ENCODE peak calls at places on chromosomes 1 and 21, in seven cellular contexts. M is heart left ventricle, R is ovary, O is spleen, D is uterus, Z is adrenal gland, V is K562. N is an unnamed sample.

GRCh38 chr21:16076465-16076864 is 346.7 kb downstream of the USP25 start:
- DNase-seq in R (no peak), D (no peak), M (no peak), V (no peak), Z (no peak), O (no peak), N (no peak)

GRCh38 chr1:248821101-248821500 is 4.6 kb downstream of the SH3BP5L start:
- DNase-seq in Z (peak; percentile 90), O (peak; percentile 57), V (no peak), D (no peak), R (no peak), M (no peak), N (peak; percentile 48)

GRCh38 chr1:42935313-42935624 is 23.4 kb downstream of the SLC2A1 start:
- DNase-seq in R (peak; percentile 18), V (no peak), Z (no peak), O (peak; percentile 92), M (no peak), D (peak; percentile 8), N (peak; percentile 61)

GRCh38 chr1:12615916-12616708 is 1.9 kb downstream of the DHRS3 start:
- DNase-seq in M (peak; percentile 85), O (peak; percentile 77), Z (peak; percentile 85), V (peak; percentile 71), R (peak; percentile 58), D (peak; percentile 51), N (no peak)

GRCh38 chr1:160104520-160104885 is 6.1 kb upstream of the IGSF8 start:
- DNase-seq in V (no peak), D (no peak), O (no peak), M (no peak), Z (no peak), R (no peak), N (no peak)

GRCh38 chr1:214135886-214136285 is 145.1 kb upstream of the SMYD2 start:
- DNase-seq in M (no peak), Z (no peak), O (no peak), D (no peak), V (no peak), R (no peak), N (no peak)

GRCh38 chr1:119737040-119737682 is 25.4 kb downstream of the PHGDH start:
- DNase-seq in R (peak; percentile 41), O (no peak), V (peak; percentile 93), M (peak; percentile 71), D (no peak), Z (peak; percentile 77), N (no peak)

GRCh38 chr1:20280399-20280798 is 10.3 kb upstream of the VWA5B1 start:
- DNase-seq in D (no peak), O (no peak), R (no peak), V (no peak), Z (peak; percentile 55), M (no peak), N (no peak)

GRCh38 chr1:54416435-54416834 is 10.2 kb upstream of the SSBP3 start:
- DNase-seq in D (no peak), V (no peak), R (no peak), Z (no peak), O (no peak), M (no peak), N (no peak)

GRCh38 chr1:179589524-179589923 is 2.1 kb upstream of the TDRD5 start:
- DNase-seq in V (no peak), D (no peak), Z (no peak), R (no peak), O (no peak), M (no peak), N (no peak)

GRCh38 chr1:32142446-32143301 is 34.8 kb downstream of the KPNA6 start:
- DNase-seq in R (peak; percentile 49), V (peak; percentile 55), M (peak; percentile 61), Z (peak; percentile 79), D (peak; percentile 39), O (no peak), N (no peak)

GRCh38 chr1:186498695-186499389 is 37.9 kb upstream of the PDC start:
- DNase-seq in Z (no peak), R (no peak), D (no peak), V (no peak), O (no peak), M (no peak), N (no peak)

GRCh38 chr1:213250041-213250440 is 199.0 kb downstream of the RPS6KC1 start:
- DNase-seq in M (no peak), D (no peak), O (no peak), V (no peak), Z (no peak), R (no peak), N (no peak)

GRCh38 chr1:199018471-199019135 is 379.8 kb downstream of the PTPRC start:
- DNase-seq in M (no peak), O (no peak), V (no peak), Z (no peak), D (no peak), R (no peak), N (no peak)

GRCh38 chr1:57423135-57424131 is at the start of gene DAB1:
- DNase-seq in O (peak; percentile 63), R (no peak), Z (no peak), V (no peak), M (peak; percentile 34), D (no peak), N (no peak)

GRCh38 chr1:80358141-80358540 is 1351.6 kb upstream of the ADGRL4 start:
- DNase-seq in V (no peak), M (no peak), Z (no peak), R (no peak), O (no peak), D (no peak), N (no peak)

GRCh38 chr1:89525169-89525855 is 683 bp downstream of the LRRC8B start:
- DNase-seq in Z (peak; percentile 31), V (peak; percentile 61), D (peak; percentile 20), O (no peak), R (peak; percentile 36), M (peak; percentile 35), N (peak; percentile 76)

GRCh38 chr1:1281533-1282321 is 1.5 kb downstream of the SCNN1D start:
- DNase-seq in M (peak; percentile 87), V (no peak), R (no peak), D (no peak), O (no peak), Z (peak; percentile 93), N (no peak)

GRCh38 chr1:94823116-94823515 is 3.0 kb downstream of the SLC44A3 start:
- DNase-seq in V (no peak), D (no peak), M (no peak), O (no peak), Z (no peak), R (no peak), N (no peak)

GRCh38 chr21:32889596-32889995 is 118.0 kb upstream of the PAXBP1 start:
- DNase-seq in V (no peak), M (no peak), O (no peak), R (no peak), Z (no peak), D (no peak), N (no peak)

GRCh38 chr21:32884062-32884461 is 112.5 kb upstream of the PAXBP1 start:
- DNase-seq in V (peak; percentile 33), M (no peak), O (no peak), R (no peak), Z (no peak), D (no peak), N (no peak)

GRCh38 chr21:32887026-32887425 is 115.5 kb upstream of the PAXBP1 start:
- DNase-seq in R (no peak), O (no peak), Z (no peak), D (no peak), V (no peak), M (no peak), N (no peak)

GRCh38 chr21:32888971-32889370 is 117.4 kb upstream of the PAXBP1 start:
- DNase-seq in V (no peak), D (no peak), R (no peak), Z (no peak), M (no peak), O (no peak), N (no peak)

GRCh38 chr21:32886339-32886738 is 114.8 kb upstream of the PAXBP1 start:
- DNase-seq in M (no peak), Z (no peak), R (no peak), D (no peak), V (no peak), O (peak; percentile 73), N (no peak)
- H3K4me3 ChIP-seq in M (no peak overlapping the region), Z (no peak overlapping the region), R (no peak overlapping the region), D (no peak overlapping the region), V (no peak overlapping the region), O (peak overlapping the region; percentile 17), N (no peak overlapping the region)

GRCh38 chr1:147287133-147287865 is 44.8 kb downstream of the CHD1L start:
- DNase-seq in Z (no peak), R (no peak), M (no peak), V (no peak), O (no peak), D (no peak), N (no peak)

GRCh38 chr1:147292635-147293251 is 50.3 kb downstream of the CHD1L start:
- DNase-seq in M (no peak), O (no peak), Z (no peak), D (peak; percentile 27), R (no peak), V (no peak), N (no peak)

DNA sequence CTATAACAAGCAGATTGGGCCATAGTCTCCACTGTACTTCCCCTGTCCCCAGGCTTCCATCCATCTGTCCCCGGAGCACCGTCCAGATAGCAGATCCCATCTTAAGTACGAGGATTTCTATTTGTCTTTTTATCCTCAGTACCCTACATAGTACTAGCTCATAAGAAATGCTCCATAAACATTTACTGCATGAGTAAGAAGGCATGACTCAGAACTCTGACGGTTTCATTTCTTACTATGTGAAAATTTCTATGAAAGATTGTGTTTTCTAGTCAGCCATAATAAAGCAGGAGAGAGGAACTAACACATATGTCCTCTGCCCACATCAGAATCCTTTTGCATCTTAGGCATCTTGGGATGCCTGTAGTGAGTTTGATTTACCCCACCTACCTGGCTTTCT is 49.5 kb downstream of the CHD1L start:
- DNase-seq in O (no peak), Z (no peak), D (no peak), R (no peak), M (no peak), V (no peak), N (no peak)
- TF ChIP-seq POLR2A in O (no peak), Z (no peak), D (no peak), R (no peak), M (no peak), V (no peak), N (no peak)

DNA sequence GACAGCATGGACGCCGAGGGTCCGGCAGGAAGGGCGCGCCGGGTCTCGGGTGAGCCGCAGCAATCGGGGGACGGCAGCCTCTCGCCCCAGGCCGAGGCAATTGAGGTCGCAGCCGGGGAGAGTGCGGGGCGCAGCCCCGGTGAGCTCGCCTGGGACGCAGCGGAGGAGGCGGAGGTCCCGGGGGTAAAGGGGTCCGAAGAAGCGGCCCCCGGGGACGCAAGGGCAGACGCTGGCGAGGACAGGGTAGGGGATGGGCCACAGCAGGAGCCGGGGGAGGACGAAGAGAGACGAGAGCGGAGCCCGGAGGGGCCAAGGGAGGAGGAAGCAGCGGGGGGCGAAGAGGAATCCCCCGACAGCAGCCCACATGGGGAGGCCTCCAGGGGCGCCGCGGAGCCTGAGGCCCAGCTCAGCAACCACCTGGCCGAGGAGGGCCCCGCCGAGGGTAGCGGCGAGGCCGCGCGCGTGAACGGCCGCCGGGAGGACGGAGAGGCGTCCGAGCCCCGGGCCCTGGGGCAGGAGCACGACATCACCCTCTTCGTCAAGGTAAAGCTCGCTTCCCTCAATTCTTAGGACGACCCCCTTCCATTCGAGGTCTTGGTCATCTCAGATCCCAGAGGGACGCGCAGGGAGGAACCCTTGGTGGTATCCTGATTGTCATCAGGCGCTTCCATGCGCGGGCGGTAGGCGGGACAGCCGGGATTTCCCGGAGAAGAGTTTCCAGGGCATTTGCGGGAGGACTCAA is 1.6 kb downstream of the CLIC6 start:
- DNase-seq in O (peak; percentile 74), Z (no peak), V (no peak), R (no peak), M (no peak), D (no peak), N (no peak)
- H3K4me3 ChIP-seq in O (peak overlapping the region; percentile 47), Z (no peak overlapping the region), V (no peak overlapping the region), R (peak overlapping the region; percentile 41), M (peak overlapping the region; percentile 42), D (no peak overlapping the region), N (peak overlapping the region; percentile 62)

GRCh38 chr1:46601257-46602007 is 2.6 kb downstream of the MKNK1 start:
- DNase-seq in V (no peak), D (no peak), O (no peak), M (no peak), R (no peak), Z (no peak), N (no peak)
- TF ChIP-seq POLR2A in V (no peak), D (no peak), O (no peak), M (no peak), R (no peak), Z (no peak), N (no peak)